ENCODE peak calls at places on chromosomes 13 and 19, in eight cellular contexts. S, X, C, K, Q, E, F and M are unnamed samples.

GRCh38 chr19:48487944-48488343 is 18.8 kb downstream of the CYTH2 start:
- DNase-seq in F (peak; percentile 37), X (no peak), K (no peak), S (peak; percentile 83), Q (no peak), C (no peak), E (peak; percentile 76), M (peak; percentile 90)

GRCh38 chr13:50319603-50320296 is 304.5 kb downstream of the KCNRG start:
- DNase-seq in K (no peak), C (no peak), Q (no peak), X (peak; percentile 17), F (peak; percentile 24), S (peak; percentile 11), E (peak; percentile 17), M (peak; percentile 66)

GRCh38 chr13:81304121-81304659 is 963.3 kb upstream of the SPRY2 start:
- DNase-seq in S (no peak), K (no peak), Q (no peak), X (no peak), C (no peak), E (no peak), F (no peak), M (no peak)

GRCh38 chr19:47143322-47144073 is 12.9 kb downstream of the SAE1 start:
- DNase-seq in E (no peak), C (no peak), X (no peak), S (no peak), Q (no peak), K (no peak), F (no peak), M (peak; percentile 65)

GRCh38 chr13:43664700-43665191 is 122.0 kb downstream of the ENOX1 start:
- DNase-seq in E (peak; percentile 59), Q (no peak), K (peak; percentile 21), C (peak; percentile 27), X (peak; percentile 55), S (peak; percentile 14), F (no peak), M (peak; percentile 7)

GRCh38 chr13:41837668-41838067 is 123.2 kb downstream of the VWA8 start:
- DNase-seq in F (no peak), E (no peak), Q (no peak), X (no peak), K (no peak), S (no peak), C (no peak), M (no peak)

GRCh38 chr19:21264891-21265290 is 64.3 kb downstream of the ZNF708 start:
- DNase-seq in F (no peak), S (no peak), X (no peak), C (no peak), K (no peak), E (no peak), Q (no peak), M (no peak)

GRCh38 chr13:75726313-75726712 is 90.2 kb downstream of the LMO7 start:
- DNase-seq in C (no peak), F (no peak), K (no peak), Q (no peak), S (no peak), E (no peak), X (no peak), M (no peak)

GRCh38 chr13:24742294-24742693 is 21.7 kb upstream of the RNF17 start:
- DNase-seq in K (peak; percentile 28), E (no peak), X (no peak), C (no peak), F (no peak), Q (no peak), S (no peak), M (no peak)

GRCh38 chr13:103671547-103671946 is 605.3 kb upstream of the SLC10A2 start:
- DNase-seq in K (no peak), S (no peak), E (no peak), Q (no peak), F (no peak), C (no peak), X (no peak), M (no peak)

GRCh38 chr19:13574933-13575332 is 68.7 kb upstream of the CACNA1A start:
- DNase-seq in K (peak; percentile 67), C (no peak), Q (no peak), X (no peak), F (peak; percentile 7), E (no peak), S (no peak), M (no peak)

GRCh38 chr13:39961036-39961435 is 305.6 kb downstream of the COG6 start:
- DNase-seq in S (no peak), Q (no peak), K (no peak), E (no peak), X (peak; percentile 9), C (no peak), F (peak; percentile 2), M (no peak)

GRCh38 chr19:19064811-19065745 is 1.3 kb downstream of the SLC25A42 start:
- DNase-seq in Q (no peak), E (no peak), F (no peak), C (no peak), S (peak; percentile 20), K (peak; percentile 34), X (no peak), M (no peak)

GRCh38 chr13:24678151-24678550 is 2.1 kb upstream of the ATP12A start:
- DNase-seq in K (no peak), E (no peak), Q (no peak), F (no peak), C (no peak), X (no peak), S (no peak), M (no peak)

GRCh38 chr13:48496796-48497195 is 36.1 kb downstream of the RCBTB2 start:
- DNase-seq in E (no peak), C (no peak), F (no peak), K (peak; percentile 7), Q (no peak), S (no peak), X (no peak), M (no peak)

GRCh38 chr13:97905517-97905916 is 48.0 kb upstream of the IPO5 start:
- DNase-seq in E (no peak), C (no peak), Q (no peak), F (no peak), K (no peak), S (no peak), X (no peak), M (no peak)

GRCh38 chr13:97395437-97396136 is 38.4 kb upstream of the RAP2A start:
- DNase-seq in X (peak; percentile 5), C (no peak), F (no peak), K (no peak), E (no peak), S (no peak), Q (no peak), M (no peak)

GRCh38 chr13:70310720-70311119 is 202.5 kb upstream of the KLHL1 start:
- DNase-seq in C (no peak), F (peak; percentile 58), K (peak; percentile 79), S (peak; percentile 65), E (no peak), X (peak; percentile 63), Q (no peak), M (peak; percentile 40)

GRCh38 chr13:92390217-92390616 is 836.4 kb upstream of the GPC6 start:
- DNase-seq in S (no peak), F (no peak), X (no peak), K (no peak), E (no peak), Q (no peak), C (no peak), M (no peak)

GRCh38 chr13:98214008-98214643 is 37.1 kb upstream of the RNF113B start:
- DNase-seq in F (no peak), X (no peak), Q (no peak), K (no peak), S (no peak), E (peak; percentile 49), C (peak; percentile 61), M (no peak)

GRCh38 chr13:44259045-44260042 is 114.3 kb upstream of the SERP2 start:
- DNase-seq in S (peak; percentile 68), C (no peak), K (no peak), F (no peak), Q (no peak), X (peak; percentile 89), E (peak; percentile 70), M (no peak)

GRCh38 chr19:50705422-50706019 is 14.1 kb downstream of the SHANK1 start:
- DNase-seq in K (peak; percentile 88), C (no peak), F (peak; percentile 18), Q (no peak), E (no peak), S (no peak), X (peak; percentile 68), M (no peak)

GRCh38 chr13:114005206-114005720 is 31.4 kb upstream of the C13orf46 start:
- DNase-seq in X (no peak), K (no peak), E (no peak), C (no peak), S (no peak), Q (no peak), F (no peak), M (no peak)

DNA sequence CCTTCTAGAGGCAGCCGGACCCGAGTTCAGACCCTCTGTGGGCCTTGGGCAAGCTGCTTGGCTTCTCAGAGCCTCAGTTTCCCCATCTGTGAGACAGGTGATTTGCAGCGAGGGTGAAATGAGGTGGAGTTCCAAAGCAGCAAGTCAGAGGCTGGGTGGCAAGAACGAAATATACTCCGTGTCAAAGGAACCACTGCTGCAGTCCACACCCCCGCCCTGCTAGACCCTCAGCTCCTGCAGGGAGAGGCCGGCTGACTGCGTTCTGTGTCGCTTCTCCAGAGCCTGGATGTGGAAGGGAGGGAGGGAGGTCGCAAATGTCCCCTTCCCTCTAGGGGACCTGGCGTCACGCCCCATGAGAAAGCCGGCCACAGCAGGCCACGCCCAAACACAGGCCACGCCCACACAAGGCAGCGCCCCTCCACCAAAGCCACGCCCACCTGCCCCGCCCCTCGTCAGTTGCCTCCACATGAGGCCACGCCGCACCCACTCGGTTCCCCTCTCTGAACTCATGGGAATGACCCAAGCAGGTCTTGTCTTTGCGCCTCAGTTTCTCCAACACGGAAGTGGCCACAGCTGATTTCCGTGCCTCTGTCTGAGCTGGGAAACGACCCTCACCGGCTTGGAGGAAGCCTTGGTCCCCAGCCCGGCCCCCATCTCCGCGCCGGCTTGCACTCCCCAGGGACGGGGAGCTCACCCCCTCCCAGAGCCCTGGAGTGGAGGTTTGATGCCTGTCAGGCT is 38.3 kb upstream of the TCF3 start:
- DNase-seq in C (no peak), K (peak; percentile 90), S (peak; percentile 32), E (no peak), Q (no peak), F (no peak), X (no peak), M (no peak)
- H3K27me3 ChIP-seq in C (no peaks in the 10 kb centered on the region), K (peaks cover 2% of the 10 kb centered on the region), S (peaks cover 8% of the 10 kb centered on the region), E (peaks cover 68% of the 10 kb centered on the region), Q (peaks cover 87% of the 10 kb centered on the region), F (peaks cover 14% of the 10 kb centered on the region), X (peaks cover 13% of the 10 kb centered on the region), M (peaks cover 12% of the 10 kb centered on the region)

GRCh38 chr19:3028305-3029069 is 593 bp downstream of the TLE2 start:
- DNase-seq in C (no peak), F (no peak), X (no peak), Q (no peak), S (peak; percentile 34), E (no peak), K (peak; percentile 79), M (no peak)
- H3K27me3 ChIP-seq in C (no peaks in the 10 kb centered on the region), F (peaks cover 7% of the 10 kb centered on the region), X (peaks cover 68% of the 10 kb centered on the region), Q (peaks cover 4% of the 10 kb centered on the region), S (no peaks in the 10 kb centered on the region), E (no peaks in the 10 kb centered on the region), K (peaks cover 91% of the 10 kb centered on the region), M (no peaks in the 10 kb centered on the region)

GRCh38 chr13:27921961-27922910 is 2.4 kb downstream of the PDX1 start:
- DNase-seq in E (no peak), K (peak; percentile 54), Q (no peak), C (no peak), X (no peak), S (no peak), F (no peak), M (no peak)
- H3K27me3 ChIP-seq in E (peaks cover 91% of the 10 kb centered on the region), K (peaks cover 100% of the 10 kb centered on the region), Q (peaks cover 100% of the 10 kb centered on the region), C (peaks cover 11% of the 10 kb centered on the region), X (peaks cover 100% of the 10 kb centered on the region), S (no peaks in the 10 kb centered on the region), F (peaks cover 8% of the 10 kb centered on the region), M (peaks cover 82% of the 10 kb centered on the region)

GRCh38 chr19:7534531-7534980 is 961 bp upstream of the PNPLA6 start:
- DNase-seq in C (peak; percentile 71), S (peak; percentile 64), E (peak; percentile 71), X (peak; percentile 78), F (peak; percentile 70), K (peak; percentile 93), Q (no peak), M (peak; percentile 36)
- H3K27me3 ChIP-seq in C (no peaks in the 10 kb centered on the region), S (no peaks in the 10 kb centered on the region), E (no peaks in the 10 kb centered on the region), X (no peaks in the 10 kb centered on the region), F (no peaks in the 10 kb centered on the region), K (no peaks in the 10 kb centered on the region), Q (no peaks in the 10 kb centered on the region), M (no peaks in the 10 kb centered on the region)